ENCODE peak calls at places on chromosomes 11 and 22, in nine cellular contexts. One of them, this sample, is unnamed.
A peak's percentile ranks its signal among the peaks of the same experiment; 100 is the strongest.

GRCh38 chr22:46336119-46337078 is 885 bp downstream of the TRMU start:
- DNase-seq in neural crest cell: no peak
- DNase-seq in IMR-90: peak; percentile 8
- DNase-seq in osteocyte: no peak
- DNase-seq in A549: no peak
- DNase-seq in putamen: no peak
- DNase-seq in CD8-positive, alpha-beta memory T cell: peak; percentile 41
- DNase-seq in MCF 10A: peak; percentile 24
- DNase-seq in stimulated activated CD4-positive, alpha-beta T cell treated with anti-CD3 and anti-CD28 coated beads, Interleukin-1b, Interleukin-23, amount 100 ng/mL, for 1 hour: no peak
- DNase-seq in this sample: peak; percentile 12

GRCh38 chr22:42847110-42847509 is 10.0 kb downstream of the ARFGAP3 start:
- DNase-seq in neural crest cell: no peak
- DNase-seq in IMR-90: no peak
- DNase-seq in osteocyte: no peak
- DNase-seq in A549: no peak
- DNase-seq in putamen: no peak
- DNase-seq in CD8-positive, alpha-beta memory T cell: no peak
- DNase-seq in MCF 10A: no peak
- DNase-seq in stimulated activated CD4-positive, alpha-beta T cell treated with anti-CD3 and anti-CD28 coated beads, Interleukin-1b, Interleukin-23, amount 100 ng/mL, for 1 hour: no peak
- DNase-seq in this sample: no peak

GRCh38 chr11:78986305-78986704 is 411.6 kb upstream of the NARS2 start:
- DNase-seq in neural crest cell: no peak
- DNase-seq in IMR-90: no peak
- DNase-seq in osteocyte: no peak
- DNase-seq in A549: no peak
- DNase-seq in putamen: no peak
- DNase-seq in CD8-positive, alpha-beta memory T cell: no peak
- DNase-seq in MCF 10A: no peak
- DNase-seq in stimulated activated CD4-positive, alpha-beta T cell treated with anti-CD3 and anti-CD28 coated beads, Interleukin-1b, Interleukin-23, amount 100 ng/mL, for 1 hour: no peak
- DNase-seq in this sample: no peak

GRCh38 chr11:75625970-75626691 is 42.7 kb downstream of the MAP6 start:
- DNase-seq in neural crest cell: no peak
- DNase-seq in IMR-90: peak; percentile 95
- DNase-seq in osteocyte: no peak
- DNase-seq in A549: peak; percentile 43
- DNase-seq in putamen: no peak
- DNase-seq in CD8-positive, alpha-beta memory T cell: no peak
- DNase-seq in MCF 10A: peak; percentile 69
- DNase-seq in stimulated activated CD4-positive, alpha-beta T cell treated with anti-CD3 and anti-CD28 coated beads, Interleukin-1b, Interleukin-23, amount 100 ng/mL, for 1 hour: no peak
- DNase-seq in this sample: peak; percentile 62

GRCh38 chr11:10394229-10395100 is 60.6 kb upstream of the AMPD3 start:
- DNase-seq in neural crest cell: no peak
- DNase-seq in IMR-90: peak; percentile 90
- DNase-seq in osteocyte: no peak
- DNase-seq in A549: peak; percentile 80
- DNase-seq in putamen: no peak
- DNase-seq in CD8-positive, alpha-beta memory T cell: no peak
- DNase-seq in MCF 10A: no peak
- DNase-seq in stimulated activated CD4-positive, alpha-beta T cell treated with anti-CD3 and anti-CD28 coated beads, Interleukin-1b, Interleukin-23, amount 100 ng/mL, for 1 hour: no peak
- DNase-seq in this sample: no peak

GRCh38 chr11:91981995-91982394 is 242.6 kb upstream of the FAT3 start:
- DNase-seq in neural crest cell: no peak
- DNase-seq in IMR-90: peak; percentile 88
- DNase-seq in osteocyte: no peak
- DNase-seq in A549: peak; percentile 4
- DNase-seq in putamen: no peak
- DNase-seq in CD8-positive, alpha-beta memory T cell: no peak
- DNase-seq in MCF 10A: peak; percentile 95
- DNase-seq in stimulated activated CD4-positive, alpha-beta T cell treated with anti-CD3 and anti-CD28 coated beads, Interleukin-1b, Interleukin-23, amount 100 ng/mL, for 1 hour: no peak
- DNase-seq in this sample: peak; percentile 100

GRCh38 chr22:19473578-19473977 is 5.4 kb downstream of the UFD1 start:
- DNase-seq in neural crest cell: no peak
- DNase-seq in IMR-90: no peak
- DNase-seq in osteocyte: no peak
- DNase-seq in A549: no peak
- DNase-seq in putamen: no peak
- DNase-seq in CD8-positive, alpha-beta memory T cell: no peak
- DNase-seq in MCF 10A: peak; percentile 51
- DNase-seq in stimulated activated CD4-positive, alpha-beta T cell treated with anti-CD3 and anti-CD28 coated beads, Interleukin-1b, Interleukin-23, amount 100 ng/mL, for 1 hour: no peak
- DNase-seq in this sample: no peak

GRCh38 chr11:18714443-18714780 is 11.6 kb downstream of the IGSF22 start:
- DNase-seq in neural crest cell: no peak
- DNase-seq in IMR-90: no peak
- DNase-seq in osteocyte: no peak
- DNase-seq in A549: no peak
- DNase-seq in putamen: no peak
- DNase-seq in CD8-positive, alpha-beta memory T cell: no peak
- DNase-seq in MCF 10A: no peak
- DNase-seq in stimulated activated CD4-positive, alpha-beta T cell treated with anti-CD3 and anti-CD28 coated beads, Interleukin-1b, Interleukin-23, amount 100 ng/mL, for 1 hour: no peak
- DNase-seq in this sample: no peak

GRCh38 chr11:45527898-45528297 is 137.5 kb downstream of the CHST1 start:
- DNase-seq in neural crest cell: no peak
- DNase-seq in IMR-90: no peak
- DNase-seq in osteocyte: no peak
- DNase-seq in A549: no peak
- DNase-seq in putamen: peak; percentile 57
- DNase-seq in CD8-positive, alpha-beta memory T cell: no peak
- DNase-seq in MCF 10A: peak; percentile 9
- DNase-seq in stimulated activated CD4-positive, alpha-beta T cell treated with anti-CD3 and anti-CD28 coated beads, Interleukin-1b, Interleukin-23, amount 100 ng/mL, for 1 hour: no peak
- DNase-seq in this sample: no peak

GRCh38 chr11:8266246-8267241 is 2.9 kb upstream of the LMO1 start:
- DNase-seq in neural crest cell: no peak
- DNase-seq in IMR-90: no peak
- DNase-seq in osteocyte: no peak
- DNase-seq in A549: no peak
- DNase-seq in putamen: no peak
- DNase-seq in CD8-positive, alpha-beta memory T cell: no peak
- DNase-seq in MCF 10A: no peak
- DNase-seq in stimulated activated CD4-positive, alpha-beta T cell treated with anti-CD3 and anti-CD28 coated beads, Interleukin-1b, Interleukin-23, amount 100 ng/mL, for 1 hour: no peak
- DNase-seq in this sample: no peak

GRCh38 chr22:33917744-33918406 is 2.4 kb downstream of the LARGE1 start:
- DNase-seq in neural crest cell: no peak
- DNase-seq in IMR-90: peak; percentile 50
- DNase-seq in osteocyte: no peak
- DNase-seq in A549: no peak
- DNase-seq in putamen: no peak
- DNase-seq in CD8-positive, alpha-beta memory T cell: no peak
- DNase-seq in MCF 10A: no peak
- DNase-seq in stimulated activated CD4-positive, alpha-beta T cell treated with anti-CD3 and anti-CD28 coated beads, Interleukin-1b, Interleukin-23, amount 100 ng/mL, for 1 hour: no peak
- DNase-seq in this sample: no peak

GRCh38 chr11:727859-728748 is 19.2 kb upstream of the TALDO1 start:
- DNase-seq in neural crest cell: peak; percentile 79
- DNase-seq in IMR-90: peak; percentile 72
- DNase-seq in osteocyte: peak; percentile 93
- DNase-seq in A549: peak; percentile 94
- DNase-seq in putamen: peak; percentile 69
- DNase-seq in CD8-positive, alpha-beta memory T cell: peak; percentile 85
- DNase-seq in MCF 10A: peak; percentile 98
- DNase-seq in stimulated activated CD4-positive, alpha-beta T cell treated with anti-CD3 and anti-CD28 coated beads, Interleukin-1b, Interleukin-23, amount 100 ng/mL, for 1 hour: peak; percentile 64
- DNase-seq in this sample: peak; percentile 94

GRCh38 chr22:39661842-39662676 is 91.5 kb downstream of the CACNA1I start:
- DNase-seq in neural crest cell: no peak
- DNase-seq in IMR-90: no peak
- DNase-seq in osteocyte: no peak
- DNase-seq in A549: no peak
- DNase-seq in putamen: no peak
- DNase-seq in CD8-positive, alpha-beta memory T cell: peak; percentile 91
- DNase-seq in MCF 10A: no peak
- DNase-seq in stimulated activated CD4-positive, alpha-beta T cell treated with anti-CD3 and anti-CD28 coated beads, Interleukin-1b, Interleukin-23, amount 100 ng/mL, for 1 hour: peak; percentile 54
- DNase-seq in this sample: no peak

GRCh38 chr11:36385121-36385530 is 89.0 kb downstream of the PRR5L start:
- DNase-seq in neural crest cell: no peak
- DNase-seq in IMR-90: peak; percentile 92
- DNase-seq in osteocyte: no peak
- DNase-seq in A549: no peak
- DNase-seq in putamen: no peak
- DNase-seq in CD8-positive, alpha-beta memory T cell: no peak
- DNase-seq in MCF 10A: peak; percentile 45
- DNase-seq in stimulated activated CD4-positive, alpha-beta T cell treated with anti-CD3 and anti-CD28 coated beads, Interleukin-1b, Interleukin-23, amount 100 ng/mL, for 1 hour: no peak
- DNase-seq in this sample: no peak

GRCh38 chr22:23183107-23183698 is 2.9 kb downstream of the BCR start:
- DNase-seq in neural crest cell: peak; percentile 41
- DNase-seq in IMR-90: peak; percentile 66
- DNase-seq in osteocyte: no peak
- DNase-seq in A549: no peak
- DNase-seq in putamen: no peak
- DNase-seq in CD8-positive, alpha-beta memory T cell: no peak
- DNase-seq in MCF 10A: peak; percentile 47
- DNase-seq in stimulated activated CD4-positive, alpha-beta T cell treated with anti-CD3 and anti-CD28 coated beads, Interleukin-1b, Interleukin-23, amount 100 ng/mL, for 1 hour: no peak
- DNase-seq in this sample: peak; percentile 58

GRCh38 chr22:47113880-47114415 is 351.5 kb downstream of the TBC1D22A start:
- DNase-seq in neural crest cell: no peak
- DNase-seq in IMR-90: no peak
- DNase-seq in osteocyte: no peak
- DNase-seq in A549: no peak
- DNase-seq in putamen: no peak
- DNase-seq in CD8-positive, alpha-beta memory T cell: no peak
- DNase-seq in MCF 10A: no peak
- DNase-seq in stimulated activated CD4-positive, alpha-beta T cell treated with anti-CD3 and anti-CD28 coated beads, Interleukin-1b, Interleukin-23, amount 100 ng/mL, for 1 hour: no peak
- DNase-seq in this sample: no peak

GRCh38 chr11:11306855-11307254 is 46.2 kb downstream of the CSNK2A3 start:
- DNase-seq in neural crest cell: no peak
- DNase-seq in IMR-90: peak; percentile 37
- DNase-seq in osteocyte: no peak
- DNase-seq in A549: no peak
- DNase-seq in putamen: no peak
- DNase-seq in CD8-positive, alpha-beta memory T cell: no peak
- DNase-seq in MCF 10A: no peak
- DNase-seq in stimulated activated CD4-positive, alpha-beta T cell treated with anti-CD3 and anti-CD28 coated beads, Interleukin-1b, Interleukin-23, amount 100 ng/mL, for 1 hour: no peak
- DNase-seq in this sample: no peak

GRCh38 chr22:39612811-39613548 is 42.4 kb downstream of the CACNA1I start:
- DNase-seq in neural crest cell: no peak
- DNase-seq in IMR-90: no peak
- DNase-seq in osteocyte: no peak
- DNase-seq in A549: no peak
- DNase-seq in putamen: peak; percentile 37
- DNase-seq in CD8-positive, alpha-beta memory T cell: no peak
- DNase-seq in MCF 10A: no peak
- DNase-seq in stimulated activated CD4-positive, alpha-beta T cell treated with anti-CD3 and anti-CD28 coated beads, Interleukin-1b, Interleukin-23, amount 100 ng/mL, for 1 hour: no peak
- DNase-seq in this sample: no peak

GRCh38 chr11:10749476-10749875 is 1.6 kb upstream of the CTR9 start:
- DNase-seq in neural crest cell: no peak
- DNase-seq in IMR-90: no peak
- DNase-seq in osteocyte: no peak
- DNase-seq in A549: no peak
- DNase-seq in putamen: no peak
- DNase-seq in CD8-positive, alpha-beta memory T cell: no peak
- DNase-seq in MCF 10A: no peak
- DNase-seq in stimulated activated CD4-positive, alpha-beta T cell treated with anti-CD3 and anti-CD28 coated beads, Interleukin-1b, Interleukin-23, amount 100 ng/mL, for 1 hour: no peak
- DNase-seq in this sample: no peak

GRCh38 chr11:111723595-111723994 is 42.6 kb downstream of the PPP2R1B start:
- DNase-seq in neural crest cell: no peak
- DNase-seq in IMR-90: no peak
- DNase-seq in osteocyte: no peak
- DNase-seq in A549: no peak
- DNase-seq in putamen: no peak
- DNase-seq in CD8-positive, alpha-beta memory T cell: no peak
- DNase-seq in MCF 10A: no peak
- DNase-seq in stimulated activated CD4-positive, alpha-beta T cell treated with anti-CD3 and anti-CD28 coated beads, Interleukin-1b, Interleukin-23, amount 100 ng/mL, for 1 hour: no peak
- DNase-seq in this sample: no peak

GRCh38 chr11:131868769-131869482 is 498.5 kb downstream of the NTM start:
- DNase-seq in neural crest cell: no peak
- DNase-seq in IMR-90: peak; percentile 41
- DNase-seq in osteocyte: no peak
- DNase-seq in A549: no peak
- DNase-seq in putamen: no peak
- DNase-seq in CD8-positive, alpha-beta memory T cell: no peak
- DNase-seq in MCF 10A: no peak
- DNase-seq in stimulated activated CD4-positive, alpha-beta T cell treated with anti-CD3 and anti-CD28 coated beads, Interleukin-1b, Interleukin-23, amount 100 ng/mL, for 1 hour: no peak
- DNase-seq in this sample: no peak

GRCh38 chr22:35986085-35986484 is 42.5 kb downstream of the RBFOX2 start:
- DNase-seq in neural crest cell: no peak
- DNase-seq in IMR-90: peak; percentile 31
- DNase-seq in osteocyte: no peak
- DNase-seq in A549: no peak
- DNase-seq in putamen: no peak
- DNase-seq in CD8-positive, alpha-beta memory T cell: no peak
- DNase-seq in MCF 10A: no peak
- DNase-seq in stimulated activated CD4-positive, alpha-beta T cell treated with anti-CD3 and anti-CD28 coated beads, Interleukin-1b, Interleukin-23, amount 100 ng/mL, for 1 hour: no peak
- DNase-seq in this sample: peak; percentile 11

GRCh38 chr11:3835752-3836151 is 5.0 kb downstream of the RHOG start:
- DNase-seq in neural crest cell: no peak
- DNase-seq in IMR-90: no peak
- DNase-seq in osteocyte: no peak
- DNase-seq in A549: no peak
- DNase-seq in putamen: no peak
- DNase-seq in CD8-positive, alpha-beta memory T cell: no peak
- DNase-seq in MCF 10A: no peak
- DNase-seq in stimulated activated CD4-positive, alpha-beta T cell treated with anti-CD3 and anti-CD28 coated beads, Interleukin-1b, Interleukin-23, amount 100 ng/mL, for 1 hour: no peak
- DNase-seq in this sample: no peak

GRCh38 chr11:119982517-119983239 is 155.2 kb downstream of the TRIM29 start:
- DNase-seq in neural crest cell: no peak
- DNase-seq in IMR-90: no peak
- DNase-seq in osteocyte: no peak
- DNase-seq in A549: no peak
- DNase-seq in putamen: no peak
- DNase-seq in CD8-positive, alpha-beta memory T cell: no peak
- DNase-seq in MCF 10A: no peak
- DNase-seq in stimulated activated CD4-positive, alpha-beta T cell treated with anti-CD3 and anti-CD28 coated beads, Interleukin-1b, Interleukin-23, amount 100 ng/mL, for 1 hour: no peak
- DNase-seq in this sample: no peak

GRCh38 chr22:36928826-36929535 is 15.6 kb downstream of the CSF2RB start:
- DNase-seq in neural crest cell: no peak
- DNase-seq in IMR-90: no peak
- DNase-seq in osteocyte: no peak
- DNase-seq in A549: no peak
- DNase-seq in putamen: no peak
- DNase-seq in CD8-positive, alpha-beta memory T cell: no peak
- DNase-seq in MCF 10A: no peak
- DNase-seq in stimulated activated CD4-positive, alpha-beta T cell treated with anti-CD3 and anti-CD28 coated beads, Interleukin-1b, Interleukin-23, amount 100 ng/mL, for 1 hour: no peak
- DNase-seq in this sample: no peak

GRCh38 chr22:30881361-30882180 is 87.0 kb downstream of the MORC2 start:
- DNase-seq in neural crest cell: no peak
- DNase-seq in IMR-90: no peak
- DNase-seq in osteocyte: no peak
- DNase-seq in A549: no peak
- DNase-seq in putamen: no peak
- DNase-seq in CD8-positive, alpha-beta memory T cell: no peak
- DNase-seq in MCF 10A: no peak
- DNase-seq in stimulated activated CD4-positive, alpha-beta T cell treated with anti-CD3 and anti-CD28 coated beads, Interleukin-1b, Interleukin-23, amount 100 ng/mL, for 1 hour: no peak
- DNase-seq in this sample: no peak

GRCh38 chr11:4095509-4096230 is 1.1 kb downstream of the RRM1 start:
- DNase-seq in neural crest cell: no peak
- DNase-seq in IMR-90: peak; percentile 78
- DNase-seq in osteocyte: no peak
- DNase-seq in A549: peak; percentile 21
- DNase-seq in putamen: no peak
- DNase-seq in CD8-positive, alpha-beta memory T cell: no peak
- DNase-seq in MCF 10A: peak; percentile 51
- DNase-seq in stimulated activated CD4-positive, alpha-beta T cell treated with anti-CD3 and anti-CD28 coated beads, Interleukin-1b, Interleukin-23, amount 100 ng/mL, for 1 hour: no peak
- DNase-seq in this sample: peak; percentile 67

GRCh38 chr11:47391077-47391583 is 12.8 kb upstream of the SPI1 start:
- DNase-seq in neural crest cell: no peak
- DNase-seq in IMR-90: no peak
- DNase-seq in osteocyte: no peak
- DNase-seq in A549: no peak
- DNase-seq in putamen: no peak
- DNase-seq in CD8-positive, alpha-beta memory T cell: no peak
- DNase-seq in MCF 10A: no peak
- DNase-seq in stimulated activated CD4-positive, alpha-beta T cell treated with anti-CD3 and anti-CD28 coated beads, Interleukin-1b, Interleukin-23, amount 100 ng/mL, for 1 hour: no peak
- DNase-seq in this sample: no peak

GRCh38 chr11:95121687-95122086 is 32.0 kb downstream of the ENDOD1 start:
- DNase-seq in neural crest cell: no peak
- DNase-seq in IMR-90: no peak
- DNase-seq in osteocyte: no peak
- DNase-seq in A549: no peak
- DNase-seq in putamen: no peak
- DNase-seq in CD8-positive, alpha-beta memory T cell: no peak
- DNase-seq in MCF 10A: no peak
- DNase-seq in stimulated activated CD4-positive, alpha-beta T cell treated with anti-CD3 and anti-CD28 coated beads, Interleukin-1b, Interleukin-23, amount 100 ng/mL, for 1 hour: no peak
- DNase-seq in this sample: no peak

GRCh38 chr11:94680426-94680825 is 87.7 kb upstream of the AMOTL1 start:
- DNase-seq in neural crest cell: no peak
- DNase-seq in IMR-90: no peak
- DNase-seq in osteocyte: no peak
- DNase-seq in A549: no peak
- DNase-seq in putamen: no peak
- DNase-seq in CD8-positive, alpha-beta memory T cell: no peak
- DNase-seq in MCF 10A: no peak
- DNase-seq in stimulated activated CD4-positive, alpha-beta T cell treated with anti-CD3 and anti-CD28 coated beads, Interleukin-1b, Interleukin-23, amount 100 ng/mL, for 1 hour: no peak
- DNase-seq in this sample: no peak

GRCh38 chr11:64856382-64857227 is 12.2 kb upstream of the CDC42BPG start:
- DNase-seq in neural crest cell: no peak
- DNase-seq in IMR-90: peak; percentile 85
- DNase-seq in osteocyte: no peak
- DNase-seq in A549: peak; percentile 81
- DNase-seq in putamen: no peak
- DNase-seq in CD8-positive, alpha-beta memory T cell: no peak
- DNase-seq in MCF 10A: peak; percentile 97
- DNase-seq in stimulated activated CD4-positive, alpha-beta T cell treated with anti-CD3 and anti-CD28 coated beads, Interleukin-1b, Interleukin-23, amount 100 ng/mL, for 1 hour: no peak
- DNase-seq in this sample: peak; percentile 90